ENCODE peak calls at places on chromosomes 5 and 9, in six cellular contexts. R is IMR-90, X is neuronal stem cell, L is H1, V is H9, Z is trophoblast cell. C is an unnamed sample.

GRCh38 chr5:43041131-43041668 is 1.1 kb upstream of the ANXA2R start:
- DNase-seq in X (no peak), V (no peak), Z (no peak), R (no peak), L (no peak), C (no peak)

GRCh38 chr9:35096035-35096849 is at the start of gene PIGO:
- DNase-seq in X (peak; percentile 82), Z (peak; percentile 89), L (peak; percentile 74), V (peak; percentile 95), R (peak; percentile 76), C (peak; percentile 86)

GRCh38 chr9:87080512-87081225 is 133.4 kb upstream of the GAS1 start:
- DNase-seq in R (no peak), L (no peak), X (no peak), V (no peak), Z (no peak), C (peak; percentile 67)

GRCh38 chr5:91065541-91065940 is 317.6 kb downstream of the ARRDC3 start:
- DNase-seq in R (no peak), X (no peak), L (no peak), Z (no peak), V (no peak), C (no peak)

GRCh38 chr9:3330792-3331420 is 194.9 kb downstream of the RFX3 start:
- DNase-seq in X (no peak), Z (no peak), R (peak; percentile 82), L (no peak), V (no peak), C (peak; percentile 33)

GRCh38 chr5:178487911-178488310 is 102.3 kb downstream of the COL23A1 start:
- DNase-seq in R (no peak), L (no peak), V (no peak), X (no peak), Z (no peak), C (no peak)

GRCh38 chr9:129712595-129713524 is 40.0 kb downstream of the PTGES start:
- DNase-seq in L (no peak), X (peak; percentile 42), R (peak; percentile 87), V (peak; percentile 26), Z (no peak), C (peak; percentile 85)

GRCh38 chr9:35277649-35278359 is 116.0 kb downstream of the UNC13B start:
- DNase-seq in X (no peak), L (no peak), Z (no peak), R (peak; percentile 87), V (no peak), C (no peak)

GRCh38 chr9:133134419-133135190 is 13.6 kb upstream of the RALGDS start:
- DNase-seq in R (no peak), L (no peak), X (no peak), V (no peak), Z (no peak), C (no peak)

GRCh38 chr5:56934325-56934724 is 17.6 kb downstream of the MIER3 start:
- DNase-seq in L (no peak), R (no peak), V (no peak), X (no peak), Z (no peak), C (no peak)

GRCh38 chr5:15794117-15794985 is 294.4 kb downstream of the FBXL7 start:
- DNase-seq in Z (no peak), R (peak; percentile 24), V (no peak), L (no peak), X (no peak), C (peak; percentile 27)

GRCh38 chr5:135881244-135881643 is 14.4 kb downstream of the IL9 start:
- DNase-seq in Z (no peak), V (no peak), L (no peak), R (no peak), X (no peak), C (no peak)

GRCh38 chr5:167786871-167787568 is 504.4 kb upstream of the WWC1 start:
- DNase-seq in R (peak; percentile 21), Z (no peak), L (no peak), V (no peak), X (no peak), C (no peak)

GRCh38 chr5:97508864-97509263 is 325.8 kb upstream of the RIOK2 start:
- DNase-seq in X (no peak), Z (no peak), L (no peak), V (no peak), R (no peak), C (no peak)

GRCh38 chr5:54753034-54753433 is 232.4 kb downstream of the ESM1 start:
- DNase-seq in Z (no peak), L (no peak), X (no peak), V (no peak), R (peak; percentile 79), C (peak; percentile 84)

GRCh38 chr5:43037929-43038510 is 2.1 kb downstream of the ANXA2R start:
- DNase-seq in R (peak; percentile 92), V (no peak), X (no peak), L (no peak), Z (no peak), C (peak; percentile 62)

GRCh38 chr5:53419247-53419646 is 61.2 kb upstream of the FST start:
- DNase-seq in V (no peak), Z (no peak), R (peak; percentile 93), X (no peak), L (no peak), C (peak; percentile 90)

GRCh38 chr5:169097374-169097831 is 203.5 kb downstream of the SLIT3 start:
- DNase-seq in R (peak; percentile 2), L (no peak), V (no peak), X (no peak), Z (no peak), C (no peak)

GRCh38 chr5:134148986-134149539 is 27.7 kb downstream of the SKP1 start:
- DNase-seq in Z (no peak), L (no peak), X (no peak), V (no peak), R (no peak), C (no peak)

GRCh38 chr5:58401701-58402100 is 58.2 kb downstream of the PLK2 start:
- DNase-seq in X (no peak), R (no peak), Z (no peak), L (no peak), V (no peak), C (no peak)

GRCh38 chr5:58404734-58405133 is 55.2 kb downstream of the PLK2 start:
- DNase-seq in V (no peak), Z (no peak), R (no peak), L (no peak), X (no peak), C (no peak)

GRCh38 chr5:58399951-58400350 is 59.9 kb downstream of the PLK2 start:
- DNase-seq in V (no peak), R (no peak), L (no peak), Z (no peak), X (no peak), C (no peak)

GRCh38 chr5:58403822-58404433 is 56.0 kb downstream of the PLK2 start:
- DNase-seq in R (no peak), X (no peak), V (no peak), L (no peak), Z (no peak), C (no peak)

DNA sequence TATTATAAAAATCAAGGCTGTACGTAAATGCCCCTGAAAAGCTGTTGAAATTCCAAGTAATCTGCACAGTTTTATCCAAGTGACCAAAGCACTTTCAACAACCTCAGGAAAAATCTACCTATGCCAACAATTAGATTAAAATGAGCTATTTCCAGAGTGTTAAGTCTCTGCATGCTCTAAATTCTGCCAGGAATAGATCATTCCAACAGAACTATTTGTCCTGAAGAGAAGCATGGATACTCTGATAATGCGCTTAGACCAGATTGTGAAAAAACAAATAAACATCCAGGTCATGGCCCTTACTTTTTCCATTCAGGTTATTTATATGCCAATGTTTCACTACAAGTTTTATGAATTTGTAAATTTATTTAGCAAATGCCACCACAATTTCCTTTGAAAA is 59.1 kb downstream of the PLK2 start:
- DNase-seq in X (no peak), V (no peak), R (no peak), L (no peak), Z (no peak), C (no peak)
- H4K91ac ChIP-seq in X (no peak overlapping the region), V (no peak overlapping the region), R (no peak overlapping the region), L (no peak overlapping the region), Z (no peak overlapping the region), C (no peak overlapping the region)

GRCh38 chr9:128689293-128689770 is 310 bp downstream of the SET start:
- DNase-seq in V (peak; percentile 33), R (no peak), Z (no peak), X (no peak), L (no peak), C (peak; percentile 62)
- H4K8ac ChIP-seq in V (no peak overlapping the region), R (peak overlapping the region; percentile 58), Z (peak overlapping the region; percentile 71), X (no peak overlapping the region), L (peak overlapping the region; percentile 77), C (peak overlapping the region; percentile 64)

GRCh38 chr5:74124826-74125225 is 498.8 kb downstream of the ARHGEF28 start:
- DNase-seq in V (no peak), X (no peak), Z (no peak), R (peak; percentile 32), L (no peak), C (peak; percentile 82)

GRCh38 chr5:74130141-74130897 is 504.3 kb downstream of the ARHGEF28 start:
- DNase-seq in Z (no peak), X (no peak), V (no peak), L (no peak), R (no peak), C (no peak)

GRCh38 chr5:74131256-74131655 is 505.3 kb downstream of the ARHGEF28 start:
- DNase-seq in L (no peak), X (no peak), Z (no peak), R (no peak), V (no peak), C (no peak)

GRCh38 chr5:74126294-74126693 is 500.3 kb downstream of the ARHGEF28 start:
- DNase-seq in Z (no peak), R (no peak), X (no peak), V (no peak), L (no peak), C (no peak)

GRCh38 chr5:74127377-74128338 is 501.7 kb downstream of the ARHGEF28 start:
- DNase-seq in L (no peak), Z (no peak), V (no peak), R (peak; percentile 33), X (no peak), C (no peak)
- H2AK5ac ChIP-seq in L (no peak overlapping the region), Z (peak overlapping the region; percentile 60), V (no peak overlapping the region), R (no peak overlapping the region), X (peak overlapping the region; percentile 35), C (peak overlapping the region; percentile 13)

GRCh38 chr5:6087576-6087975 is 290.8 kb downstream of the MED10 start:
- DNase-seq in Z (no peak), R (no peak), X (no peak), V (no peak), L (no peak), C (no peak)

GRCh38 chr5:6085461-6085860 is 292.9 kb downstream of the MED10 start:
- DNase-seq in X (no peak), L (no peak), Z (no peak), R (no peak), V (no peak), C (no peak)

GRCh38 chr5:6088706-6089105 is 289.6 kb downstream of the MED10 start:
- DNase-seq in V (no peak), X (no peak), L (no peak), Z (no peak), R (no peak), C (no peak)

GRCh38 chr5:6090079-6090654 is 288.2 kb downstream of the MED10 start:
- DNase-seq in X (no peak), L (no peak), Z (no peak), R (no peak), V (no peak), C (no peak)

DNA sequence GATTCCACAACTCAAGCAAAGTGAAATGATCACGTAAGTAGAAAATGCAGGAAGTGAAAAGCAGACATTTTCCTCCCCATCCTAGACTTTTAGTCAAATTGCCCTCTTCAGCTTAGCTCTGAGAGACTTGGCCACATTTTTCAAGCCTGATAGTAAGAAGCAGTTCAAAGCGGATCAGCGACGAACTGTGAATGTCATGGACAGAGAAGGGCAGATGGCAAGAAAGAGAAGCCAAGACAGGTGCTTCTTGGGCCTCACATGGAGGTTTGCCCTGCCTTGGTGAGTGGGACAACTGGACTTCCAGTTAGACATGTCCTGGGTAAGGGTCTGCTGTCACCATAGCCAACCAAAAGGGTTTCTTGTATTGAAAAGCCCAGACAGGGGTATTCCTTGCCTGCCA is 291.5 kb downstream of the MED10 start:
- DNase-seq in V (no peak), Z (no peak), R (no peak), X (no peak), L (no peak), C (no peak)
- H4K91ac ChIP-seq in V (no peak overlapping the region), Z (no peak overlapping the region), R (no peak overlapping the region), X (no peak overlapping the region), L (no peak overlapping the region), C (no peak overlapping the region)